ENCODE peak calls at places on chromosomes 7 and 10, in seven cellular contexts. R is spleen, T is Peyer's patch, L is aorta, Y is fibroblast of lung, K is heart left ventricle, I is GM23248. M is an unnamed sample. For H3K36me3 and H3K4me1, the result is how much of the 10 kb centered on the place peaks cover.

GRCh38 chr7:94763268-94763667 is 107.3 kb upstream of the SGCE start:
- DNase-seq in R (no peak), T (no peak), L (no peak), Y (peak), K (no peak), I (no peak), M (no peak)

GRCh38 chr7:38321515-38321944 is 48.1 kb upstream of the TARP start:
- DNase-seq in R (no peak), T (no peak), L (no peak), Y (peak), K (no peak), I (peak), M (no peak)

GRCh38 chr10:77305650-77306632 is 331.7 kb downstream of the KCNMA1 start:
- DNase-seq in R (no peak), T (no peak), L (no peak), Y (no peak), K (no peak), I (peak), M (no peak)

GRCh38 chr10:89640242-89640641 is 4.8 kb downstream of the PANK1 start:
- DNase-seq in R (no peak), T (no peak), L (no peak), Y (no peak), K (no peak), I (no peak), M (no peak)

GRCh38 chr10:75032813-75033212 is 78.6 kb upstream of the SAMD8 start:
- DNase-seq in R (no peak), T (no peak), L (no peak), Y (no peak), K (no peak), I (no peak), M (no peak)

GRCh38 chr10:34565934-34566333 is 249.2 kb downstream of the PARD3 start:
- DNase-seq in R (no peak), T (no peak), L (no peak), Y (no peak), K (no peak), I (peak), M (no peak)

GRCh38 chr10:16856567-16856966 is 39.3 kb upstream of the RSU1 start:
- DNase-seq in R (no peak), T (no peak), L (no peak), Y (no peak), K (no peak), I (no peak), M (no peak)

GRCh38 chr7:102287465-102288146 is 938 bp downstream of the SH2B2 start:
- DNase-seq in R (peak), T (peak), L (no peak), Y (peak), K (no peak), I (peak), M (no peak)

GRCh38 chr7:1768835-1769234 is 98.8 kb downstream of the ELFN1 start:
- DNase-seq in R (no peak), T (no peak), L (peak), Y (no peak), K (no peak), I (peak), M (no peak)

GRCh38 chr7:64618785-64619456 is 47.0 kb upstream of the ZNF107 start:
- DNase-seq in R (no peak), T (no peak), L (no peak), Y (peak), K (no peak), I (peak), M (peak)

GRCh38 chr10:1268856-1269255 is 212.7 kb downstream of the WDR37 start:
- DNase-seq in R (no peak), T (no peak), L (no peak), Y (no peak), K (no peak), I (no peak), M (no peak)

GRCh38 chr10:1267148-1267547 is 211.0 kb downstream of the WDR37 start:
- DNase-seq in R (no peak), T (no peak), L (no peak), Y (no peak), K (no peak), I (no peak), M (no peak)

GRCh38 chr10:1270490-1270889 is 214.3 kb downstream of the WDR37 start:
- DNase-seq in R (no peak), T (no peak), L (no peak), Y (no peak), K (no peak), I (no peak), M (no peak)

GRCh38 chr10:1267568-1267967 is 211.4 kb downstream of the WDR37 start:
- DNase-seq in R (peak), T (no peak), L (no peak), Y (no peak), K (no peak), I (no peak), M (no peak)

DNA sequence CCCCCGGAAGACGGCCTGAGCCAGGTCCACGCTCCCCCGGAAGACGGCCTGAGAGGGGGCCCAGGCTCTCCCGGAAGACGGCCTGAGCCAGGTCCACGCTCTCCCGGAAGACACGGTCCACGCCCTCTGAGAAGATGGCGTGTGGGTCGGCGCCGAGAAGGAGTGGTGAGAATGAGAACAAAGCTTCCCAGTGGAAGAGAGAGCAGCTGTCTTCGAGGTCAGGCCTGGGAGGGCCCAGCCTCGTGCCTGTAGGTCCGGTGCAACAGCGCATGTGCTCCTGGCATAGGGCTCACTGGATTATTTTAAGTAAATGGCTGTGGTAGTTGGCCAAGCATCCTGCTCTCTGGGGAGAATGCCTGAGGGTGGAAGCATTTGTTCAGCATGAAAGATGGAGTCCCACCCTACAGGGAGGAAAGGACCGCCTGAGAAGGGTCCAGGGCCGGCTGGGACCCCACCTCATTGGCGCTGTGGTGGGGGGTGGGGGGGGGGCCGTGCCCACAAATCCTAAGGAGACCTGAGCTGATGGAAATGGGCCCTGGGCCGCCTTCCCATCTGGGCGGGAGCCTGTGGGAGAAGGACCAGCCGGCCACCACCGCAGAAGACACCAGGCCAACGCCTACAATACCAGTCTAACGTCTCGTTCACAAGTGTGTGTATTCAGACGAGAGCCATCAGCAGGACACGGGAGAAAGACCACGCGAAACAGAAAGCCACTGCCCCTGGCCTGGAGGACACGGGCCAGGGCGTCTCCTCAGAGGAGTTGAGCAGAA is 210.0 kb downstream of the WDR37 start:
- DNase-seq in R (peak), T (no peak), L (no peak), Y (no peak), K (no peak), I (no peak), M (no peak)
- H3K4me3 ChIP-seq in R (no peak), T (no peak), L (no peak), Y (no peak), K (no peak), I (no peak), M (no peak)

GRCh38 chr7:99089914-99090629 is 53.8 kb downstream of the SMURF1 start:
- DNase-seq in R (no peak), T (no peak), L (no peak), Y (no peak), K (no peak), I (no peak), M (no peak)
- H3K36me3 ChIP-seq in R (under half), T (under half), L (under half), Y (under half), K (under half), I (under half), M (under half)

GRCh38 chr10:80200259-80200658 is 5.1 kb downstream of the ANXA11 start:
- DNase-seq in R (no peak), T (no peak), L (no peak), Y (no peak), K (no peak), I (no peak), M (no peak)
- H3K4me1 ChIP-seq in R (half or more), T (half or more), L (under half), Y (under half), K (half or more), I (half or more), M (half or more)

DNA sequence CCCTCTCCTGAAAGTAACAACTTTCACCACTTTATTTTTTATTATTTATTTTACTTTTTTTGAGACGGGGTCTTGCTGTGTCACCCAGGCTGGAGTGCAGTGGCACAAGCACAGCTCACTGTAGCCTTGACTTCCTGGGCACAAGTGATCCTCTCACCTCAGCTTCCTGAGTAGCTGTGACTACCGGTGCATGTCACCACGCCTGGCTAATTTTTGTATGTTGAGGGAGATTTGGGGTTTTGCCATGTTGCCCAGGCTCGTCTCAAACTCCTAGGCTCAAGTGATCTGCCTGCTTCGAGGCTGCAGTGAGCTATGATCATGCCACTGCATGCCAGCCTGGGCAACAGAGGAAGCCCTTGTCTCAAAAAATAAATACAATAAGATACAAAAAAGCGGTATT is 14.9 kb upstream of the SLIT1 start:
- DNase-seq in R (no peak), T (no peak), L (no peak), Y (no peak), K (no peak), I (no peak), M (no peak)
- H3K4me3 ChIP-seq in R (no peak), T (no peak), L (no peak), Y (no peak), K (no peak), I (no peak), M (no peak)

GRCh38 chr10:13654846-13655245 is 68.1 kb downstream of the PRPF18 start:
- DNase-seq in R (no peak), T (no peak), L (no peak), Y (no peak), K (no peak), I (no peak), M (no peak)

GRCh38 chr10:13658256-13658655 is 71.5 kb downstream of the PRPF18 start:
- DNase-seq in R (no peak), T (no peak), L (no peak), Y (no peak), K (no peak), I (no peak), M (no peak)

GRCh38 chr10:13654118-13654830 is 67.5 kb downstream of the PRPF18 start:
- DNase-seq in R (no peak), T (no peak), L (no peak), Y (no peak), K (no peak), I (no peak), M (no peak)

GRCh38 chr10:13657184-13657680 is 70.5 kb downstream of the PRPF18 start:
- DNase-seq in R (no peak), T (no peak), L (no peak), Y (no peak), K (no peak), I (no peak), M (no peak)

DNA sequence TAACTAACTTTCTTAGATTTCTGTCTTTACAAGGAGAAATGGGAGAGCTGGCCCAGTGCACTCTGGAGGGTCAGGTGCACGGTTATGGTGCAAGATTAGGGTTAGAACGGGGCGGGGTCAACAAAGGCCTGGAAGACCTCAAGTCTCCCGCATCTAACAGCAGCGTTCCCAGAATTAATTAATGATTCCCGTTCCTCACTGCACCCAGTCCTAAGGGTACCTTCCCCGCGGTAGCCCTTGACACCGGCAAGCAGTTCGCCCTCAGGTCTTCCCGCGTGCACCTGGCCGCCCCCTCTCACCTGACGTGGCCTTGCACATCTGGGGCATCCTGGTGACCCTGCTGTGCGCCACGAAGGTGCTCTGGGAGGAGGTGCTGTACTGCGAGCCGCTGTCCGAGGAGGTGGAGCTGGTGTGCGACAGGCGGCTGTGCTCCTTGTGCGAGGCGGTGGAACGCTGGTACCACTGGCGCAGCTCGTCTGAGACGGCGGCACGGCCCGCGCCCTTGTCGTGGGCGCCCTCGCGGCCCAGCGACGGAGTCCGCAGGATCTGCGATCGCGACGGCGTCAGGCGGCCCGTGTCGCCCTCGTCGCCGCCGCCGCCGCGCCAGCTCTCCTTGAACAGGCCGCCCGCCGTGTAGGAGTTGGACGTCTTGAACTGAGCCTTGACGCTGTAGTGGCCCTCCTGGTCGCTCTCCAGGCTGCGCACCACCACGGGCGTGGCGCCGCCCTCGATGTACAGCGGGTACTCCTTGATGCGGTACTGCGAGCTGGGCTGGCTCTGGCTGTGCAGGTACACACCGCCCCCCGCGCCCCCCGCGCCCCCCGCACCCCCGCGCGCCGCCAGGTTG is 69.8 kb downstream of the PRPF18 start:
- DNase-seq in R (no peak), T (no peak), L (no peak), Y (no peak), K (no peak), I (no peak), M (no peak)
- H3K36me3 ChIP-seq in R (half or more), T (under half), L (under half), Y (under half), K (half or more), I (under half), M (under half)

DNA sequence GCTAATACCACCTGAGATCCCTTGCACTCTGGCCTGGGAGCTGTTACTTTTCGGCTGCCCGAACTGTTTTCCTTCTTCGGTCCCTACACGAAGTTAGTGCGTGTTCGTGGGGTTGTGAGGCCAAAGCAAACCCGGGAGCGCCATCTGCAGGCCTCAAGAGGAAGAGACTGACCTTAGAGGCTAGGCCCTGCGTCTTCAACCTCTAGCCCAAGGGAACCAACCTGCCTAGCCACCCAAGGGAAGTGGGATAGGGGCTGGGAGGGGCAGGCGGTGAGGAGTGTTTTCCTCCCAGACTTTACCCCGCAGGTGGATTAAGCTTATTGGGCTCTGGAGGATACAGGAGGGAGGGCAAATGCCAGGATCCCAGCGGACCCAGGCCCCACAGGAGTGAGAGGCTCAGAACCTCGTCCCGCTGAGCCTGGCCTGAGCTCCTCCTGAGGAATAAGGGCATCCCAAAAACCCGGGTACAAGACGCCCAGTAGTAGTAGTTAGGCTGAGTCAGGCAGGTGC is 1.7 kb upstream of the PAX2 start:
- DNase-seq in R (no peak), T (no peak), L (no peak), Y (peak), K (no peak), I (peak), M (peak)
- H3K4me1 ChIP-seq in R (half or more), T (under half), L (under half), Y (under half), K (half or more), I (under half), M (under half)

GRCh38 chr7:109131141-109131540 is 561.5 kb downstream of the DNAJB9 start:
- DNase-seq in R (no peak), T (no peak), L (no peak), Y (no peak), K (no peak), I (no peak), M (no peak)
- H3K4me3 ChIP-seq in R (no peak), T (no peak), L (no peak), Y (no peak), K (no peak), I (no peak), M (no peak)

GRCh38 chr7:158903897-158904541 is 47.7 kb downstream of the DYNC2I1 start:
- DNase-seq in R (no peak), T (no peak), L (no peak), Y (no peak), K (no peak), I (no peak), M (no peak)

GRCh38 chr7:158904599-158904998 is 48.2 kb downstream of the DYNC2I1 start:
- DNase-seq in R (no peak), T (no peak), L (no peak), Y (no peak), K (no peak), I (no peak), M (no peak)

GRCh38 chr7:158908552-158908951 is 52.2 kb downstream of the DYNC2I1 start:
- DNase-seq in R (no peak), T (no peak), L (no peak), Y (no peak), K (no peak), I (no peak), M (no peak)

GRCh38 chr7:158910254-158911053 is 54.1 kb downstream of the DYNC2I1 start:
- DNase-seq in R (no peak), T (no peak), L (no peak), Y (no peak), K (no peak), I (no peak), M (no peak)

GRCh38 chr7:158907390-158907789 is 51.0 kb downstream of the DYNC2I1 start:
- DNase-seq in R (no peak), T (no peak), L (no peak), Y (no peak), K (no peak), I (no peak), M (no peak)
- H3K36me3 ChIP-seq in R (half or more), T (under half), L (under half), Y (under half), K (under half), I (under half), M (under half)